ENCODE peak calls at places on chromosomes 11 and 22, in five cellular contexts. C is activated CD4-positive, alpha-beta T cell treated with anti-CD3 and anti-CD28 coated beads for 24 hours; E is RKO; X is activated T-helper 1 cell treated with anti-CD3 and anti-CD28 coated beads, Interleukin-12 subunit alpha, Interleukin-12 subunit beta, Interleukin-2, Interleukin-4 antibody, amounts not matched to agents 30 ng/mL and 10 ng/mL and 1 ng/mL, durations not matched to agents 14 hours and 24 hours and 36 hours; O is H7. V is an unnamed sample.
A peak's percentile ranks its signal among the peaks of the same experiment; 100 is the strongest.

GRCh38 chr11:9629064-9629463 is 34.8 kb upstream of the SWAP70 start:
- DNase-seq in C (no peak), E (no peak), X (no peak), O (no peak), V (no peak)

GRCh38 chr22:36331912-36332622 is 55.7 kb downstream of the MYH9 start:
- DNase-seq in C (no peak), E (no peak), X (peak; percentile 59), O (peak; percentile 60), V (peak; percentile 59)

GRCh38 chr11:67409781-67410368 is 5.6 kb upstream of the CARNS1 start:
- DNase-seq in C (no peak), E (no peak), X (no peak), O (peak; percentile 96), V (no peak)

GRCh38 chr22:46626911-46627805 is 7.0 kb downstream of the GRAMD4 start:
- DNase-seq in C (no peak), E (no peak), X (no peak), O (peak; percentile 99), V (no peak)

GRCh38 chr11:119087747-119088241 is 3.1 kb downstream of the HMBS start:
- DNase-seq in C (no peak), E (no peak), X (no peak), O (no peak), V (no peak)

GRCh38 chr11:117410861-117411725 is 83.4 kb downstream of the CEP164 start:
- DNase-seq in C (no peak), E (no peak), X (no peak), O (peak; percentile 80), V (no peak)

GRCh38 chr22:25970348-25970995 is 198.8 kb upstream of the SEZ6L start:
- DNase-seq in C (no peak), E (no peak), X (no peak), O (no peak), V (no peak)

GRCh38 chr11:100719809-100720221 is 32.7 kb downstream of the ARHGAP42 start:
- DNase-seq in C (no peak), E (peak; percentile 24), X (no peak), O (peak; percentile 45), V (peak; percentile 87)

GRCh38 chr11:34870548-34871209 is 45.5 kb downstream of the APIP start:
- DNase-seq in C (no peak), E (no peak), X (no peak), O (no peak), V (no peak)

GRCh38 chr11:23311986-23312940 is 452.0 kb upstream of the CCDC179 start:
- DNase-seq in C (no peak), E (no peak), X (no peak), O (peak; percentile 26), V (peak; percentile 79)

GRCh38 chr11:76157891-76158290 is 48.4 kb downstream of the WNT11 start:
- DNase-seq in C (no peak), E (no peak), X (no peak), O (no peak), V (no peak)

GRCh38 chr22:19058713-19059451 is 63.3 kb downstream of the DGCR2 start:
- DNase-seq in C (no peak), E (no peak), X (no peak), O (peak; percentile 55), V (no peak)

GRCh38 chr11:62267050-62267449 is 2.9 kb upstream of the SCGB2A2 start:
- DNase-seq in C (no peak), E (no peak), X (no peak), O (no peak), V (no peak)

GRCh38 chr11:87347441-87347840 is 309.7 kb downstream of the TMEM135 start:
- DNase-seq in C (no peak), E (no peak), X (no peak), O (no peak), V (no peak)

GRCh38 chr22:17743661-17744411 is 30.4 kb downstream of the BID start:
- DNase-seq in C (no peak), E (no peak), X (no peak), O (peak; percentile 73), V (no peak)

GRCh38 chr11:33211588-33211987 is 45.6 kb upstream of the HIPK3 start:
- DNase-seq in C (no peak), E (no peak), X (no peak), O (no peak), V (no peak)

GRCh38 chr11:65102142-65103095 is 6.4 kb downstream of the VPS51 start:
- DNase-seq in C (no peak), E (no peak), X (no peak), O (no peak), V (no peak)

GRCh38 chr11:95991101-95991500 is 67.2 kb upstream of the MTMR2 start:
- DNase-seq in C (no peak), E (no peak), X (no peak), O (no peak), V (no peak)

GRCh38 chr11:20470348-20470747 is 82.8 kb downstream of the PRMT3 start:
- DNase-seq in C (no peak), E (no peak), X (no peak), O (no peak), V (no peak)

GRCh38 chr22:49300951-49301397 is 526.7 kb downstream of the BRD1 start:
- DNase-seq in C (no peak), E (no peak), X (no peak), O (peak; percentile 25), V (no peak)

GRCh38 chr11:130413383-130414106 is 14.9 kb downstream of the ADAMTS8 start:
- DNase-seq in C (no peak), E (peak; percentile 84), X (no peak), O (peak; percentile 48), V (peak; percentile 59)

GRCh38 chr11:69957849-69958248 is 120.3 kb upstream of the ANO1 start:
- DNase-seq in C (no peak), E (no peak), X (no peak), O (no peak), V (no peak)

GRCh38 chr22:33706100-33706499 is 214.2 kb downstream of the LARGE1 start:
- DNase-seq in C (no peak), E (no peak), X (no peak), O (peak; percentile 48), V (no peak)

GRCh38 chr22:42091446-42091764 is 833 bp upstream of the NDUFA6 start:
- DNase-seq in C (no peak), E (no peak), X (no peak), O (no peak), V (no peak)

GRCh38 chr11:27720277-27720830 is 20.1 kb upstream of the BDNF start:
- DNase-seq in C (no peak), E (no peak), X (no peak), O (peak; percentile 75), V (peak; percentile 77)

GRCh38 chr11:133955091-133955846 is 1.5 kb downstream of the IGSF9B start:
- DNase-seq in C (no peak), E (peak; percentile 19), X (no peak), O (peak; percentile 84), V (no peak)

GRCh38 chr11:134584001-134584561 is 172.0 kb upstream of the B3GAT1 start:
- DNase-seq in C (no peak), E (no peak), X (no peak), O (peak; percentile 22), V (no peak)

V was measured in mesenchymal stem cell.